ENCODE peak calls at places on chromosomes 5 and 9, in six cellular contexts. D is IMR-90; W is lower lobe of right lung; F is CD8-positive, alpha-beta T cell; Q is astrocyte; R is tibial nerve. V is an unnamed sample.

GRCh38 chr5:50881407-50881806 is 215.0 kb downstream of the PARP8 start:
- DNase-seq in F (no peak), W (no peak), D (no peak), Q (no peak), R (no peak), V (no peak)

GRCh38 chr9:136399176-136400037 is 563 bp downstream of the SNAPC4 start:
- DNase-seq in W (no peak), R (no peak), F (no peak), D (no peak), Q (no peak), V (peak)

GRCh38 chr5:109550077-109550476 is 139.7 kb upstream of the MAN2A1 start:
- DNase-seq in R (no peak), W (no peak), Q (no peak), D (no peak), F (no peak), V (no peak)

GRCh38 chr9:82808478-82808877 is 254.5 kb downstream of the RASEF start:
- DNase-seq in W (no peak), R (no peak), F (no peak), Q (no peak), D (no peak), V (no peak)

GRCh38 chr5:151451626-151452520 is 4.5 kb downstream of the SLC36A1 start:
- DNase-seq in Q (peak), D (peak), W (no peak), F (no peak), R (no peak), V (peak)

GRCh38 chr5:10632110-10632903 is 68.4 kb downstream of the ANKRD33B start:
- DNase-seq in W (no peak), Q (peak), D (peak), R (no peak), F (no peak), V (peak)

GRCh38 chr5:29379619-29380018 is 1813.9 kb upstream of the CDH6 start:
- DNase-seq in F (no peak), R (no peak), Q (no peak), D (no peak), W (no peak), V (no peak)

GRCh38 chr5:13613621-13614020 is 330.9 kb downstream of the DNAH5 start:
- DNase-seq in W (no peak), D (no peak), Q (no peak), F (no peak), R (no peak), V (no peak)

GRCh38 chr5:155103164-155103563 is 89.6 kb downstream of the KIF4B start:
- DNase-seq in Q (peak), R (no peak), W (no peak), F (no peak), D (peak), V (no peak)

GRCh38 chr9:113624721-113625120 is 161.2 kb downstream of the RGS3 start:
- DNase-seq in R (no peak), F (no peak), Q (peak), D (peak), W (no peak), V (no peak)

GRCh38 chr5:59182722-59183121 is 599.8 kb downstream of the RAB3C start:
- DNase-seq in R (no peak), F (no peak), D (no peak), W (no peak), Q (no peak), V (no peak)

GRCh38 chr5:66864240-66864884 is 268.2 kb downstream of the MAST4 start:
- DNase-seq in Q (peak), D (peak), R (no peak), W (no peak), F (no peak), V (peak)

GRCh38 chr5:171681061-171681460 is 104.6 kb upstream of the SMIM23 start:
- DNase-seq in R (no peak), F (no peak), D (no peak), Q (no peak), W (no peak), V (no peak)

GRCh38 chr5:162796507-162796906 is 640.9 kb upstream of the CCNG1 start:
- DNase-seq in Q (no peak), R (no peak), F (no peak), W (no peak), D (no peak), V (no peak)

GRCh38 chr5:20833081-20833627 is 845.2 kb upstream of the CDH18 start:
- DNase-seq in Q (no peak), W (no peak), F (no peak), R (no peak), D (no peak), V (peak)

GRCh38 chr5:91007780-91008402 is 375.2 kb downstream of the ARRDC3 start:
- DNase-seq in R (no peak), D (no peak), Q (no peak), W (no peak), F (no peak), V (no peak)

GRCh38 chr5:175706499-175706898 is 48.6 kb downstream of the HRH2 start:
- DNase-seq in D (no peak), Q (no peak), W (no peak), R (no peak), F (peak), V (no peak)

GRCh38 chr9:65411901-65412300 is 126.9 kb upstream of the FOXD4L5 start:
- DNase-seq in Q (no peak), F (no peak), R (no peak), W (no peak), D (no peak), V (no peak)

GRCh38 chr5:38853753-38854470 is 8.1 kb downstream of the OSMR start:
- DNase-seq in Q (peak), R (no peak), W (no peak), F (no peak), D (peak), V (peak)

GRCh38 chr5:111367081-111367480 is 142.9 kb downstream of the CAMK4 start:
- DNase-seq in F (no peak), D (no peak), W (no peak), R (no peak), Q (peak), V (no peak)

GRCh38 chr5:89904442-89904841 is 505.1 kb downstream of the CETN3 start:
- DNase-seq in R (no peak), D (no peak), Q (no peak), W (no peak), F (no peak), V (peak)

GRCh38 chr9:110942522-110942921 is 95.7 kb downstream of the LPAR1 start:
- DNase-seq in F (no peak), Q (peak), R (no peak), W (no peak), D (peak), V (peak)

GRCh38 chr9:21455320-21455719 is 15.1 kb downstream of the IFNA1 start:
- DNase-seq in F (no peak), R (no peak), Q (no peak), D (peak), W (no peak), V (peak)

GRCh38 chr5:139658501-139658927 is 10.4 kb downstream of the CXXC5 start:
- DNase-seq in W (no peak), D (peak), Q (peak), R (no peak), F (no peak), V (no peak)

GRCh38 chr5:139660105-139660915 is 12.2 kb downstream of the CXXC5 start:
- DNase-seq in D (no peak), R (no peak), Q (no peak), F (no peak), W (peak), V (no peak)

GRCh38 chr5:139660916-139661814 is 13.0 kb downstream of the CXXC5 start:
- DNase-seq in D (peak), Q (peak), W (peak), R (peak), F (no peak), V (peak)

GRCh38 chr5:139658928-139659667 is 10.9 kb downstream of the CXXC5 start:
- DNase-seq in W (no peak), D (peak), Q (peak), F (no peak), R (no peak), V (peak)

GRCh38 chr5:139659673-139660072 is 11.5 kb downstream of the CXXC5 start:
- DNase-seq in D (no peak), F (no peak), W (no peak), R (no peak), Q (no peak), V (no peak)
- H3K4me3 ChIP-seq in D (peak), F (no peak), W (peak), R (peak), Q (peak), V (peak)

DNA sequence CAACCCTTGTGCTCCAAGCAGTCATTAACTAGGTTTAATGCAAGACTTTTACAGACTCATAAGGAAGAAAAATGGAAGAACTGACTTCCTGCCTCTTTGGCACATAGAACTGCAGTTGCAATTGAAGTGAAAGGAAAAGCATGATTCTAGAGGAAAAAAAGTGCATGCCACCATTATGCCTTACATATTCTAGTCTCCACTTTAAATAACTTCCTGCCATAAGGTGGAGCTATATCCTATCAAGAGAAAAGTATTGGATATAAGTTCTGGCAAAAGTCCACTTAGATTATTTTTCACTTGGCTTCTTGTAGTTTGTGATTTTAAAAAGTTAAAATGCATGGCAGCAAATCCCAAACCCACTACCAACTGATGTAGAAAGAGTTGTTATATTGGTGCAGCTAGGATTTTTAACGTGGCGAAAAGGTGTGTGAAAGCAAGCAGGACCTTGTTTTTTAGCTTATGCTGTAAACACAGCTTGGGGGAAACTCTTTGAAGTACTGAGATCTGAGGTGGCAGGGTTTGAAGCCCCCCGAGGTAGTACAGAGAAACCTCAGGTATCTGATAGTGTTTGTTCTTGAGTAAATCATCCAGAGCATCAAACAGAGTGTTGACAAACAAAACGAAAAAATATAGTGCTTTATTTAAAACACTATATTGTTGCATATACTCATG is 117.9 kb downstream of the ANXA1 start:
- DNase-seq in D (peak), W (no peak), F (no peak), Q (peak), R (no peak), V (peak)
- TF ChIP-seq CTCF in D (peak), W (no peak), F (no peak), Q (peak), R (no peak), V (peak)

GRCh38 chr5:141149812-141150211 is at the start of gene PCDHB6:
- DNase-seq in F (no peak), Q (no peak), W (no peak), R (no peak), D (peak), V (peak)
- H3K4me3 ChIP-seq in F (no peak), Q (no peak), W (peak), R (no peak), D (peak), V (no peak)

DNA sequence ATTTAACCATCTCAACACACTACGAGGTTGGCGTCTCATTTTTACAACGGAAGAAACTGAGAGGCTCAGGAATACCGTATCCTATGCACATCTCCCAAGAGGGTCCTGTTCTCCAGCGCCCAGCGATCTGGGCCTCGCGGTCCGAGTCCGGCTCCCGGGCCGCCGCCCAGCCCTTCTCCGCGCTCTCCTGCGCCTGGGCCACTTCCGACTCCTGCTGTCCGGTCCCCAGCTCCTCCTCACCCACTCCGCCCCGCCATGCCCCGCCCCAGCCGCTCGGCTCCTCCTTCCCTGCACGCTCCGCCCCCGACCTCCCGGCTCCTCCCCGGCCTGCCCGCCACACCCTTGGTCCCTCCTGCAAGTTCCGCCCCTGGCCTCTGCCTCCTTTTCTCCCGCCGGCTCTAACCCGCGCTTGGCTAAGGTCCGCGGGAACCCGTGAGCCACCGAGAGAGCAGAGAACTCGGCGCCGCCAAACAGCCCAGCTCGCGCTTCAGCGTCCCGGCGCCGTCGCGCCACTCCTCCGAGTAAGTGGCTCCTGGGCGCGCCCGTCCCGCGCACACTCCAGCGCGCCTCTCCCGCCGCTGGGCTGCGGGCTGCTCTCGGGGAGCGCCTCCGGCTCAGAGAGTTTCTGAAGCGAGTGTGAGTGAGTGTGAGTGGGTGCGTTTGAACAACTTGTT is 87.3 kb upstream of the TNFAIP8 start:
- DNase-seq in F (peak), D (peak), W (peak), Q (peak), R (peak), V (peak)
- TF ChIP-seq CTCF in F (no peak), D (no peak), W (no peak), Q (no peak), R (no peak), V (no peak)

DNA sequence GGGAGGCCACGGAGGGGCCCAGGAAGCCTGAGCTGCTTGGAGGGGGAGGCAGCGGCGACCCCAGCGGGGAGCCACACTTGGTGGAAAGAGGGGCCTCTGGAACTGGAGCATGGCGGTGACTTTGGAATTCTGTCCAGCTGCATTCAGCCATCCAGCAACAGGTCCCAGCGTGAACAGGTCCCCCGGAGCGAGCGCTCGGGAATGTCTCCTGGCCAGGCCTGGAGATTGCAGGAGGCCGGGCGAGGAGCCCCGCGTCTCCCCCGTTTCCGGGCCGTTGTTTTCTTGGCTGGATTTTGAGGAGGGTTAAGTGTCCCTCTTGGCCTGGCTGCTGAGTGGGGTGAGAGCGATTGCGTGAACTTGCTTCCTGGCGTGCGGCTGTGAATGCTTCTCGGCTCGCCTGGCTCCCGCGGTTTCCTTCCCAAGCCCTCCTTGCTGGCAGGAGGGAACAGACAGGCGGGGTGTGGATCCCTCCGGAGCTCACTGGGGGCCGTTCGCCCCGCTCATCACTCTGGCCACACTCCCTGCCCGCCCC is 125.2 kb upstream of the IRX4 start:
- DNase-seq in F (no peak), R (no peak), D (no peak), W (no peak), Q (no peak), V (peak)
- H3K4me3 ChIP-seq in F (no peak), R (no peak), D (no peak), W (peak), Q (no peak), V (no peak)

GRCh38 chr9:4226331-4227250 is 73.3 kb downstream of the GLIS3 start:
- DNase-seq in F (no peak), Q (no peak), D (peak), R (no peak), W (no peak), V (no peak)

GRCh38 chr9:4228606-4229005 is 71.3 kb downstream of the GLIS3 start:
- DNase-seq in W (no peak), Q (no peak), D (peak), R (no peak), F (no peak), V (peak)

GRCh38 chr9:4225291-4226119 is 74.4 kb downstream of the GLIS3 start:
- DNase-seq in Q (peak), F (no peak), R (no peak), W (no peak), D (peak), V (peak)

GRCh38 chr9:4228142-4228541 is 71.7 kb downstream of the GLIS3 start:
- DNase-seq in Q (no peak), F (no peak), R (no peak), D (no peak), W (no peak), V (no peak)

GRCh38 chr9:4229252-4229651 is 70.6 kb downstream of the GLIS3 start:
- DNase-seq in R (no peak), Q (no peak), F (no peak), W (no peak), D (no peak), V (no peak)
- TF ChIP-seq CTCF in R (no peak), Q (no peak), F (no peak), W (no peak), D (peak), V (peak)

GRCh38 chr5:139282195-139282557 is 11.4 kb upstream of the MATR3 start:
- DNase-seq in D (peak), Q (peak), R (no peak), F (no peak), W (no peak), V (peak)
- H3K4me3 ChIP-seq in D (no peak), Q (no peak), R (no peak), F (no peak), W (no peak), V (no peak)

V was measured in choroid plexus epithelial cell.